ENCODE peak calls at places on chromosomes 5 and 9, in nine cellular contexts. I is CD4-positive, alpha-beta memory T cell; G is hepatocyte; W is heart right ventricle; T is heart left ventricle; U is small intestine; V is aorta; X is A673; L is transverse colon. O is an unnamed sample. For H3K27me3 and H3K9me3, the result is how much of the 10 kb centered on the place peaks cover.

GRCh38 chr9:83304686-83305085 is 233.5 kb downstream of the FRMD3 start:
- DNase-seq in L (peak), W (peak), X (peak), U (no peak), V (peak), G (peak), I (no peak), T (peak), O (peak)

GRCh38 chr5:165370772-165371171 is 1865.4 kb downstream of the MAT2B start:
- DNase-seq in I (no peak), G (no peak), X (no peak), W (no peak), T (no peak), L (no peak), U (no peak), V (no peak), O (no peak)

GRCh38 chr9:18761742-18762141 is 271.3 kb downstream of the SAXO1 start:
- DNase-seq in V (no peak), G (no peak), U (no peak), I (no peak), L (no peak), X (no peak), W (no peak), T (no peak), O (no peak)

GRCh38 chr9:127158995-127159801 is 36.8 kb upstream of the ANGPTL2 start:
- DNase-seq in G (peak), T (peak), I (no peak), L (peak), X (peak), U (peak), V (no peak), W (peak), O (peak)

GRCh38 chr9:91422832-91423711 is 560 bp downstream of the NFIL3 start:
- DNase-seq in W (peak), G (peak), V (peak), U (peak), I (peak), X (peak), L (peak), T (peak), O (peak)

GRCh38 chr5:38888023-38888422 is 42.2 kb downstream of the OSMR start:
- DNase-seq in T (no peak), X (peak), W (no peak), V (no peak), L (no peak), U (no peak), I (no peak), G (no peak), O (no peak)

GRCh38 chr5:23756779-23757178 is 249.4 kb downstream of the PRDM9 start:
- DNase-seq in T (no peak), G (no peak), I (no peak), X (no peak), V (no peak), U (no peak), W (no peak), L (no peak), O (no peak)

GRCh38 chr5:14551211-14551610 is 30.4 kb upstream of the OTULINL start:
- DNase-seq in V (no peak), G (peak), T (no peak), I (no peak), U (peak), L (peak), X (no peak), W (no peak), O (no peak)

GRCh38 chr9:122347348-122348287 is 23.2 kb upstream of the PTGS1 start:
- DNase-seq in V (no peak), T (no peak), I (no peak), U (peak), L (peak), W (no peak), G (peak), X (peak), O (no peak)

GRCh38 chr9:132768932-132769894 is 98.9 kb downstream of the GTF3C4 start:
- DNase-seq in G (peak), U (peak), W (peak), X (peak), T (peak), V (peak), L (peak), I (peak), O (peak)

GRCh38 chr9:132769895-132770774 is 99.9 kb downstream of the GTF3C4 start:
- DNase-seq in T (peak), V (peak), W (peak), U (peak), G (peak), X (peak), I (peak), L (peak), O (peak)

GRCh38 chr9:132773764-132774339 is 103.6 kb downstream of the GTF3C4 start:
- DNase-seq in U (no peak), W (no peak), V (no peak), T (no peak), G (no peak), X (no peak), I (no peak), L (no peak), O (no peak)

GRCh38 chr9:132773093-132773492 is 102.8 kb downstream of the GTF3C4 start:
- DNase-seq in V (no peak), U (no peak), T (no peak), I (no peak), G (no peak), W (no peak), L (no peak), X (no peak), O (no peak)

DNA sequence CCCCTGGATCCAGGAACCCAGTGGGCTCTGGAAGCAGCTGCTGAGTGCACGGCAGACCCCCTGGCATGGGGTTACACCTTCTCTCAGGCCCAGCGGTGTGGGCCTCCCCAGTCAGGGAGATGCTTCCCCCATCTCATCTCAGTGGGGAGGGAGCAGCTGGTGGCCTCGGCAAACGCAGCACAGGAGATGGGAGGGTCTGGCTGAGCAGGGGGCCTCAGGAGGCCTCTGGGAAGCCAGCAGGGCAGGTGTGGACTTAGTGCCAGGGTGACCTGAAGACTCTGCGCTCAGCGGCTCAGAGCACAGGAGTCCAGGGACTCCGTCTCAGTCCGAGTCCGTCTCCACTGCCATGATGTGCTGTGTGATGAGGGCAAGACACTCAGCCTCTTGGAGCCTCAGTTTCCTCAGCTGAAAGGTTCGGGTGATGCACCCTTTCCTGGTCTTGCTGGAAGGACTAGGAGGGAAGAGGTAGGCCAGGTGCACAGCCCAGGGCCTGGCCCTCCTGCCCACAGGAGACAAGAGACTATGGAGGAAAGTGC is 100.6 kb downstream of the GTF3C4 start:
- DNase-seq in T (no peak), W (no peak), X (no peak), V (no peak), L (no peak), U (no peak), I (no peak), G (no peak), O (no peak)
- H3K27ac ChIP-seq in T (peak), W (peak), X (no peak), V (no peak), L (peak), U (no peak), I (peak), G (no peak), O (peak)

GRCh38 chr5:33174376-33174775 is 266.4 kb upstream of the TARS1 start:
- DNase-seq in X (no peak), G (no peak), I (no peak), L (no peak), W (no peak), U (no peak), T (no peak), V (no peak), O (no peak)
- H3K27me3 ChIP-seq in X (under half), G (under half), I (under half), L (under half), W (under half), U (under half), T (under half), V (under half), O (under half)

DNA sequence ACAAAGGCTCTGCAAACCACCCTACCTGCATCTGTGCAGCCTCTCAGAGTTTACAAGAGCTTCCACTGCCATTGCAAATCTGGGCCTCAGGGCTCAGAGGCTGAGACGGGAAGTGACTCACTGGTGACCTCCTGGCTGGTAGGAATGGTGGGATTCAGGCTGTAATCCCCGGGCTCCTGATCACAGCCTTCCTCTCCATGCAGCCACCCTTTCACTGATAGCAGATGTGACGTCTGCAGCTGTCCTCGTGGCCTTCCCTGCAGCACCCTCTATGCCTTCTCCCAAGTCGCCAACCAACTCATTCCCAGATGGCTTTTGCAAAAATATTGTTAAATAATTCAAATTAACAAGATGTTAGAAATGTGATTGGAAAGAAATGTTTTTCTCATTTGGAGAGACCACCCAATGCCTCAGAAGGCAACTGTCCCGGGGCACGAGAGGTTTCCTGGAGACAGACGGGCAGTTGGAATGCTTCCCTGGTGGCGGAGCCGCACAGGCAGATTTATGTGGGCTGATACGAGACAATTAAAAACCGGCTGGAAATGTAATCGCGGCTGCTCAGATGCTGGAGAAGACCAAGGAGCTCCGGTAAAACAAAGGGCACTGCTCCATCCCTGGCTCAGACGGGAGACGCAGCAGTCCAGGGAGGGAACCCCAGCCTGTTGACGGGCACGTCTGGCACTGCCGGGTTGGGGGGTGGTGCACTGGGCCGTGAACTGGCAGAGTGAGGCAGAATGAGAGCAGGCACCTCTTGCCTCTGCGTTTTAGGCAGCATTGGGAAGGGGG is 34.4 kb upstream of the SLC25A51 start:
- DNase-seq in I (no peak), T (peak), L (no peak), W (no peak), G (peak), U (no peak), V (peak), X (peak), O (no peak)
- H3K9me3 ChIP-seq in I (under half), T (under half), L (under half), W (under half), G (under half), U (under half), V (under half), X (under half), O (under half)

DNA sequence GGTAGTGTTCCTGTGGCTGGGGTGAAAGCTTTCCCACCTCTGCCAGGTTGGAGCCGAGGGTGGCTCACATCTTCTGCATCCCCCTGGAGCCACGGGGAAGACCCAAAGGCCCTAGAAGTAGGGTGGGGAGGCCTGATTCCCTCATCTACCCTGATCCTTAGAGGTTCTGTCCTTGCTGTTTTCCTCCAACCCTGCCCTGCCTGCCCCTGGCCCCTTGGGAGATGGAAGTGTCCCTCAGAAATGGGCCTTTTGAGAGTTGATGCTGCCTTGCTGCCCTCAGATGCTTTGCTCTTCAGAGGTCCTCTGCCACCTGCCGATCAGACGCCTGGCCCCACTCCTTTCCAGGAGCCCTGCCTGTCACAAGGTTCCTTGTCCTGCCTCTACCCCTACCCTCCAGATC is 6.3 kb downstream of the CCL19 start:
- DNase-seq in I (no peak), V (no peak), U (no peak), L (no peak), G (no peak), X (no peak), T (no peak), W (no peak), O (no peak)
- H3K27ac ChIP-seq in I (no peak), V (no peak), U (no peak), L (no peak), G (no peak), X (no peak), T (no peak), W (peak), O (no peak)

GRCh38 chr5:2465383-2465782 is 286.1 kb downstream of the IRX2 start:
- DNase-seq in I (no peak), U (no peak), X (no peak), W (no peak), G (no peak), T (no peak), L (no peak), V (no peak), O (no peak)
- H3K27me3 ChIP-seq in I (under half), U (under half), X (under half), W (under half), G (under half), T (under half), L (under half), V (under half), O (under half)

DNA sequence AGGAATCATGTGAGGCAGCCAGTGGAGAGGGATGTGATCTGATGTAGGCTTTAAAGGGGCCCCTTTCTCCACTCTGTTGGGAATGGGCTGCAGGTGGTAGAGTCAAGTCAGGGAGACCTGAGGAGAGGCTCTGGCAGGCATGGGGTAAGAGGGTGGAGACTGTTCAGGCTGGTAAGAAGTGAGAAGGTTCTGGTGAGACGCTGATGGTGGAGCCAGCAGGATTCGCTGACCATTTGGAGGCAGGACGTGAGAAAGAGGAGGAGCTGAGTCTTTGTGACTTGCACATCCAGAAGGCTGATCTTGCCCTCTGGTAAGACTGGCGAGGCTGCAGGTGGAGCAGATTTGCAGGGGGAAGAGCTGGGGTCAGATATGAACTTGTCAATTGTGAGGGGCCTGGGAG is 248.0 kb downstream of the NSG2 start:
- DNase-seq in V (no peak), G (no peak), U (no peak), T (no peak), X (no peak), W (no peak), L (no peak), I (no peak), O (no peak)
- H3K9me3 ChIP-seq in V (under half), G (under half), U (under half), T (under half), X (under half), W (under half), L (under half), I (under half), O (under half)

O was measured in stomach.